ENCODE peak calls at places on chromosomes 1 and 21, in six cellular contexts. E is caudate nucleus; J is heart right ventricle; D is MM.1S; Y is CD4-positive, alpha-beta memory T cell; M is CD8-positive, alpha-beta T cell. N is an unnamed sample.
A peak's percentile ranks its signal among the peaks of the same experiment; 100 is the strongest.

GRCh38 chr1:21732664-21733063 is 50.3 kb downstream of the USP48 start:
- DNase-seq in E (no peak), J (no peak), D (no peak), Y (no peak), M (no peak), N (no peak)

GRCh38 chr1:155964193-155964592 is 14.2 kb downstream of the ARHGEF2 start:
- DNase-seq in E (no peak), J (no peak), D (no peak), Y (no peak), M (no peak), N (no peak)

GRCh38 chr21:46448108-46448507 is 10.6 kb upstream of the DIP2A start:
- DNase-seq in E (no peak), J (no peak), D (no peak), Y (no peak), M (no peak), N (no peak)

GRCh38 chr1:247054992-247055415 is 23.6 kb downstream of the ZNF670 start:
- DNase-seq in E (no peak), J (no peak), D (no peak), Y (no peak), M (no peak), N (no peak)

GRCh38 chr21:33125981-33126380 is 56.0 kb downstream of the OLIG1 start:
- DNase-seq in E (no peak), J (no peak), D (no peak), Y (no peak), M (no peak), N (no peak)

GRCh38 chr1:27372808-27373690 is 1.6 kb downstream of the FCN3 start:
- DNase-seq in E (no peak), J (no peak), D (no peak), Y (no peak), M (no peak), N (no peak)

GRCh38 chr1:81802601-81803422 is 2.1 kb downstream of the ADGRL2 start:
- DNase-seq in E (peak; percentile 5), J (peak; percentile 77), D (peak; percentile 41), Y (no peak), M (no peak), N (no peak)

GRCh38 chr1:180301135-180301737 is 71.2 kb downstream of the LHX4 start:
- DNase-seq in E (no peak), J (no peak), D (no peak), Y (no peak), M (no peak), N (no peak)

GRCh38 chr1:17158961-17159360 is 39.7 kb upstream of the PADI2 start:
- DNase-seq in E (no peak), J (no peak), D (no peak), Y (no peak), M (no peak), N (no peak)

GRCh38 chr1:89172468-89173143 is 3.2 kb downstream of the GBP7 start:
- DNase-seq in E (no peak), J (no peak), D (no peak), Y (no peak), M (no peak), N (no peak)

GRCh38 chr1:154953611-154954038 is 2.3 kb downstream of the PBXIP1 start:
- DNase-seq in E (no peak), J (no peak), D (peak; percentile 67), Y (no peak), M (no peak), N (no peak)

GRCh38 chr1:15152318-15153183 is 996 bp upstream of the TMEM51 start:
- DNase-seq in E (peak; percentile 38), J (peak; percentile 83), D (peak; percentile 54), Y (no peak), M (no peak), N (peak; percentile 63)

GRCh38 chr1:235078927-235079381 is 49.7 kb downstream of the TOMM20 start:
- DNase-seq in E (no peak), J (no peak), D (peak; percentile 89), Y (no peak), M (no peak), N (no peak)

GRCh38 chr1:226646026-226646869 is 92.8 kb downstream of the ITPKB start:
- DNase-seq in E (no peak), J (no peak), D (no peak), Y (no peak), M (no peak), N (no peak)

GRCh38 chr1:32761253-32761877 is 55.8 kb downstream of the YARS1 start:
- DNase-seq in E (no peak), J (no peak), D (no peak), Y (no peak), M (no peak), N (no peak)

GRCh38 chr1:182861994-182862393 is 22.8 kb downstream of the DHX9 start:
- DNase-seq in E (no peak), J (no peak), D (no peak), Y (no peak), M (no peak), N (no peak)

GRCh38 chr1:230843503-230844309 is 24.6 kb downstream of the C1orf198 start:
- DNase-seq in E (no peak), J (no peak), D (no peak), Y (no peak), M (no peak), N (no peak)

GRCh38 chr1:40454873-40455272 is 4.6 kb downstream of the ZFP69B start:
- DNase-seq in E (no peak), J (no peak), D (no peak), Y (no peak), M (no peak), N (no peak)

GRCh38 chr1:243712890-243713425 is 137.1 kb downstream of the AKT3 start:
- DNase-seq in E (no peak), J (no peak), D (no peak), Y (no peak), M (no peak), N (no peak)

GRCh38 chr1:28933918-28934317 is 19.5 kb downstream of the EPB41 start:
- DNase-seq in E (no peak), J (no peak), D (no peak), Y (no peak), M (no peak), N (no peak)

GRCh38 chr1:208844158-208844557 is 600.0 kb upstream of the PLXNA2 start:
- DNase-seq in E (no peak), J (no peak), D (no peak), Y (no peak), M (no peak), N (no peak)

GRCh38 chr1:999797-1000356 is at the start of gene HES4:
- DNase-seq in E (peak; percentile 66), J (peak; percentile 96), D (no peak), Y (peak; percentile 51), M (peak; percentile 70), N (peak; percentile 62)

GRCh38 chr1:67771152-67771551 is 62.1 kb downstream of the GNG12 start:
- DNase-seq in E (no peak), J (no peak), D (no peak), Y (no peak), M (no peak), N (no peak)

GRCh38 chr1:47738560-47739182 is 258.5 kb downstream of the TRABD2B start:
- DNase-seq in E (no peak), J (peak; percentile 55), D (no peak), Y (no peak), M (no peak), N (no peak)

GRCh38 chr1:162677607-162678371 is 45.5 kb downstream of the DDR2 start:
- DNase-seq in E (no peak), J (no peak), D (peak; percentile 65), Y (no peak), M (no peak), N (no peak)

GRCh38 chr1:62103880-62104279 is 90.8 kb upstream of the L1TD1 start:
- DNase-seq in E (no peak), J (no peak), D (no peak), Y (no peak), M (no peak), N (no peak)

GRCh38 chr1:94335950-94336349 is 82.2 kb upstream of the ABCD3 start:
- DNase-seq in E (peak; percentile 24), J (peak; percentile 86), D (peak; percentile 57), Y (peak; percentile 6), M (peak; percentile 6), N (peak; percentile 32)

GRCh38 chr1:201710632-201711031 is 118.3 kb upstream of the IPO9 start:
- DNase-seq in E (no peak), J (no peak), D (no peak), Y (no peak), M (no peak), N (no peak)

GRCh38 chr1:201709564-201710295 is 119.2 kb upstream of the IPO9 start:
- DNase-seq in E (peak; percentile 48), J (peak; percentile 74), D (peak; percentile 71), Y (peak; percentile 41), M (peak; percentile 58), N (peak; percentile 68)

GRCh38 chr1:201707027-201707426 is 121.9 kb upstream of the IPO9 start:
- DNase-seq in E (no peak), J (no peak), D (no peak), Y (no peak), M (no peak), N (no peak)

GRCh38 chr1:201708085-201708512 is 120.9 kb upstream of the IPO9 start:
- DNase-seq in E (no peak), J (no peak), D (peak; percentile 33), Y (no peak), M (no peak), N (no peak)

GRCh38 chr1:201708691-201709090 is 120.3 kb upstream of the IPO9 start:
- DNase-seq in E (no peak), J (no peak), D (no peak), Y (no peak), M (no peak), N (no peak)
- H3K27ac ChIP-seq in E (peak overlapping the region; percentile 58), J (peak overlapping the region; percentile 98), D (no peak overlapping the region), Y (no peak overlapping the region), M (no peak overlapping the region), N (peak overlapping the region; percentile 10)

GRCh38 chr1:53048345-53048737 is 13.7 kb upstream of the PODN start:
- DNase-seq in E (no peak), J (no peak), D (no peak), Y (no peak), M (no peak), N (no peak)
- H3K27ac ChIP-seq in E (no peak overlapping the region), J (peak overlapping the region; percentile 72), D (no peak overlapping the region), Y (no peak overlapping the region), M (no peak overlapping the region), N (no peak overlapping the region)

DNA sequence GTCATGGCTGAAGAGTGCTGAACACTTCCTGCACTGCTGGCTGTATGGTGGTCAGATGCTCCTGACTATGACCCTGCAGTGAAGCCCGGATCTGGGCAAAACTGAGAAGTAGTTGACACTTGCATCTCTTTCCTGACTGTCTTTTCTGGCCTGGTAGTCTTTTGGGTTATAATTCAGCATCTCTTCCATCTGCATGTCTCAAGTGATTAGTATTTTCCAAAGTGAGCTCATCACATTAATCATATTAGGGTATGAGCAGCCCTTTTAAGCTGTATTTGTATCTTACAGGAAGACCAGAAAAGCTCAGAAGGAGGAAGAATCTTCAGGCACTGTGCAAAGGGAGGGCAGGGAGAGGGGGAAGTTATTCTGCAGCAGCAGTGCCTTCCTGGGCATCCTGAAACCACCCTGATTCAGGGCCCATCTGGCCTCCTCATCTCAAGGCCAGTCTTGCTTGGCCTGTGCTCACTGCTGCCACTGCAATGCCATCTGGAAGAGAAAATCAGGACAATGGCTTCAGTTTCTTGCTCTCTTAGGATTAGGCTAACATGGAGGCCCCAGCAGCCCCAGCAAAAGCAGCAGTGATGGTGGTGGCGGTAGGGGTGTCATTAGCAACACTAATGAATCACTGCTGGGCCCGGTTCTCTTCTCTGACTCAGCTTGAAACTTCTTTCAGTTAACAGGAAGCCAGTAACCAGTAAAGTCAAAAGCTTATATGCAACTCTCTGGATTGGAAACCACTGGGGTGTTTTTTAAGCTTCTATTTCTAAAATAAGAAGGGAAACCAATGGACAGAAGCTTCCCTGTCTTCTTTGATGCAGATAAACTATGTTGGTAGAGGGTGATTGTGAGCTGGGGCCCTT is 63.3 kb upstream of the WDR26 start:
- DNase-seq in E (no peak), J (peak; percentile 16), D (peak; percentile 86), Y (peak; percentile 16), M (no peak), N (peak; percentile 21)
- H3K27ac ChIP-seq in E (peak overlapping the region; percentile 74), J (peak overlapping the region; percentile 80), D (peak overlapping the region; percentile 91), Y (no peak overlapping the region), M (no peak overlapping the region), N (peak overlapping the region; percentile 11)

GRCh38 chr21:41632748-41633475 is 125.0 kb upstream of the TMPRSS2 start:
- DNase-seq in E (no peak), J (no peak), D (no peak), Y (no peak), M (no peak), N (no peak)
- H3K27ac ChIP-seq in E (no peak overlapping the region), J (no peak overlapping the region), D (no peak overlapping the region), Y (no peak overlapping the region), M (no peak overlapping the region), N (no peak overlapping the region)